ENCODE peak calls at places on chromosomes 12 and 14, in six cellular contexts. K is stimulated activated CD4-positive, alpha-beta T cell treated with anti-CD3 and anti-CD28 coated beads, TNF-alpha, amount 100 ng/mL, for 4 hours; J is HT1080; Y is gastrocnemius medialis; N is WTC11; Z is heart left ventricle. L is an unnamed sample.

GRCh38 chr12:22670762-22671161 is 45.8 kb downstream of the ETNK1 start:
- DNase-seq in K (no peak), Z (no peak), Y (no peak), N (no peak), J (no peak), L (no peak)

GRCh38 chr14:64812412-64812811 is 67.3 kb downstream of the SPTB start:
- DNase-seq in Z (no peak), K (peak), N (peak), Y (peak), J (no peak), L (no peak)

GRCh38 chr12:123055281-123055766 is 74.8 kb downstream of the ARL6IP4 start:
- DNase-seq in N (no peak), Z (peak), Y (no peak), K (no peak), J (no peak), L (no peak)

GRCh38 chr12:107509421-107509820 is 176.2 kb upstream of the PWP1 start:
- DNase-seq in N (no peak), J (no peak), Y (no peak), K (no peak), Z (no peak), L (no peak)

GRCh38 chr14:89477391-89477790 is 60.4 kb upstream of the FOXN3 start:
- DNase-seq in J (no peak), Y (no peak), N (no peak), Z (no peak), K (no peak), L (no peak)

GRCh38 chr12:84950971-84951546 is 38.5 kb upstream of the SLC6A15 start:
- DNase-seq in Z (no peak), K (no peak), N (no peak), Y (no peak), J (no peak), L (no peak)

GRCh38 chr14:59816931-59817330 is 53.6 kb downstream of the RTN1 start:
- DNase-seq in Y (no peak), Z (no peak), J (no peak), K (no peak), N (no peak), L (no peak)

GRCh38 chr14:33432407-33433023 is 493.8 kb downstream of the NPAS3 start:
- DNase-seq in Z (no peak), Y (no peak), K (no peak), N (no peak), J (no peak), L (no peak)

GRCh38 chr12:107884769-107885694 is 110.5 kb downstream of the ASCL4 start:
- DNase-seq in Z (peak), J (peak), K (no peak), Y (no peak), N (peak), L (no peak)